ENCODE peak calls at places on chromosomes 3 and 15, in five cellular contexts. U is mesenchymal stem cell, Y is SK-N-SH, K is dermis microvascular lymphatic vessel endothelial cell, A is GM20000. P is an unnamed sample.
A peak's percentile ranks its signal among the peaks of the same experiment; 100 is the strongest.

GRCh38 chr15:50247819-50248650 is 17.5 kb downstream of the HDC start:
- DNase-seq in U (peak; percentile 57), K (no peak), Y (no peak), A (peak; percentile 71), P (peak; percentile 9)

GRCh38 chr3:128681277-128681829 is 30.7 kb upstream of the RPN1 start:
- DNase-seq in K (no peak), U (no peak), Y (peak; percentile 39), A (no peak), P (no peak)

GRCh38 chr3:59432676-59433075 is 382.9 kb upstream of the CFAP20DC start:
- DNase-seq in Y (no peak), K (no peak), U (peak; percentile 75), A (no peak), P (no peak)

GRCh38 chr3:195555110-195555509 is 12.0 kb upstream of the PPP1R2 start:
- DNase-seq in A (no peak), K (no peak), U (no peak), Y (no peak), P (no peak)

GRCh38 chr3:16452265-16452664 is 61.2 kb downstream of the RFTN1 start:
- DNase-seq in Y (no peak), U (no peak), K (no peak), A (no peak), P (no peak)

GRCh38 chr3:182979719-182980191 is 583 bp downstream of the DCUN1D1 start:
- DNase-seq in K (peak; percentile 30), Y (peak; percentile 77), U (peak; percentile 45), A (peak; percentile 42), P (peak; percentile 12)

GRCh38 chr3:142977399-142977728 is 13.9 kb upstream of the PAQR9 start:
- DNase-seq in Y (no peak), K (no peak), U (no peak), A (no peak), P (no peak)

GRCh38 chr3:177358968-177359600 is 161.8 kb upstream of the TBL1XR1 start:
- DNase-seq in K (peak; percentile 61), Y (peak; percentile 47), U (peak; percentile 55), A (peak; percentile 45), P (no peak)

GRCh38 chr3:177197934-177198484 is 727 bp upstream of the TBL1XR1 start:
- DNase-seq in Y (no peak), A (no peak), U (peak; percentile 28), K (no peak), P (no peak)

GRCh38 chr3:157069406-157069805 is 90.5 kb downstream of the CCNL1 start:
- DNase-seq in Y (no peak), U (no peak), A (no peak), K (no peak), P (no peak)

GRCh38 chr3:115667175-115668065 is 44.1 kb downstream of the GAP43 start:
- DNase-seq in A (no peak), K (no peak), U (peak; percentile 38), Y (no peak), P (no peak)

GRCh38 chr15:83200162-83200561 is 7.5 kb downstream of the HDGFL3 start:
- DNase-seq in Y (no peak), U (peak; percentile 73), A (no peak), K (no peak), P (no peak)

GRCh38 chr15:76345880-76346665 is 9.5 kb downstream of the ISL2 start:
- DNase-seq in K (no peak), Y (no peak), A (peak; percentile 86), U (no peak), P (no peak)

GRCh38 chr3:52507359-52507758 is 12.2 kb downstream of the STAB1 start:
- DNase-seq in Y (no peak), U (peak; percentile 84), A (no peak), K (peak; percentile 25), P (no peak)

GRCh38 chr15:68717952-68718351 is 102.7 kb downstream of the ANP32A start:
- DNase-seq in A (no peak), U (no peak), Y (no peak), K (no peak), P (no peak)

GRCh38 chr3:114624047-114624445 is 330.2 kb downstream of the TIGIT start:
- DNase-seq in U (peak; percentile 94), A (no peak), Y (no peak), K (peak; percentile 76), P (no peak)

GRCh38 chr15:31433574-31433973 is 106.9 kb downstream of the KLF13 start:
- DNase-seq in A (no peak), K (no peak), U (no peak), Y (no peak), P (no peak)

GRCh38 chr3:95226437-95226836 is 1163.6 kb downstream of the NSUN3 start:
- DNase-seq in U (no peak), Y (no peak), A (no peak), K (no peak), P (no peak)

GRCh38 chr3:191262650-191263049 is 63.6 kb downstream of the OSTN start:
- DNase-seq in K (no peak), U (no peak), A (no peak), Y (no peak), P (no peak)

GRCh38 chr3:38726751-38727150 is 77.3 kb upstream of the SCN5A start:
- DNase-seq in U (no peak), Y (no peak), A (no peak), K (no peak), P (no peak)

GRCh38 chr15:80619677-80620076 is 75.4 kb upstream of the ABHD17C start:
- DNase-seq in Y (no peak), U (no peak), K (no peak), A (no peak), P (no peak)

GRCh38 chr3:74328505-74328904 is 286.0 kb downstream of the CNTN3 start:
- DNase-seq in Y (no peak), K (no peak), U (no peak), A (no peak), P (no peak)

GRCh38 chr3:100004931-100005330 is 109.4 kb downstream of the FILIP1L start:
- DNase-seq in U (no peak), A (no peak), K (peak; percentile 57), Y (no peak), P (no peak)

GRCh38 chr15:71288348-71288955 is 173.2 kb downstream of the THSD4 start:
- DNase-seq in U (peak; percentile 64), K (peak; percentile 58), Y (no peak), A (no peak), P (no peak)

GRCh38 chr3:31159331-31160039 is 265.0 kb upstream of the GADL1 start:
- DNase-seq in K (no peak), Y (no peak), U (no peak), A (no peak), P (no peak)